ENCODE peak calls at places on chromosomes 16 and 17, in ten cellular contexts. C is uterus; I is CD8-positive, alpha-beta memory T cell; Y is cardiac muscle cell; R is aorta; F is heart right ventricle; D is IMR-90; G is GM12878; Z is heart left ventricle; U is right cardiac atrium. H is an unnamed sample.

GRCh38 chr17:39739020-39739884 is 1.5 kb downstream of the GRB7 start:
- DNase-seq in C (peak; percentile 69), I (no peak), Y (no peak), R (peak; percentile 53), F (no peak), D (no peak), G (no peak), Z (no peak), U (peak; percentile 66), H (no peak)

GRCh38 chr17:8994319-8994718 is 27.0 kb upstream of the NTN1 start:
- DNase-seq in C (peak; percentile 34), I (peak; percentile 27), Y (peak; percentile 58), R (peak; percentile 80), F (peak; percentile 41), D (peak; percentile 23), G (peak; percentile 34), Z (peak; percentile 29), U (peak; percentile 82), H (peak; percentile 52)

GRCh38 chr17:16352838-16353701 is at the start of gene CENPV:
- DNase-seq in C (peak; percentile 48), I (peak; percentile 58), Y (peak; percentile 53), R (peak; percentile 50), F (no peak), D (peak; percentile 34), G (no peak), Z (peak; percentile 29), U (peak; percentile 71), H (peak; percentile 43)

GRCh38 chr17:77312786-77313599 is 172.2 kb downstream of the SEC14L1 start:
- DNase-seq in C (peak; percentile 65), I (no peak), Y (peak; percentile 90), R (peak; percentile 90), F (peak; percentile 62), D (peak; percentile 82), G (no peak), Z (peak; percentile 59), U (peak; percentile 92), H (peak; percentile 82)

GRCh38 chr16:24125199-24125598 is 130.9 kb upstream of the CACNG3 start:
- DNase-seq in C (no peak), I (no peak), Y (no peak), R (no peak), F (no peak), D (no peak), G (no peak), Z (no peak), U (no peak), H (no peak)

GRCh38 chr16:70395345-70395901 is 43.5 kb downstream of the ST3GAL2 start:
- DNase-seq in C (no peak), I (peak; percentile 44), Y (peak; percentile 56), R (peak; percentile 84), F (peak; percentile 59), D (peak; percentile 22), G (no peak), Z (peak; percentile 73), U (peak; percentile 86), H (peak; percentile 76)

GRCh38 chr17:76011951-76012350 is 11.3 kb downstream of the CDK3 start:
- DNase-seq in C (no peak), I (no peak), Y (no peak), R (no peak), F (no peak), D (no peak), G (no peak), Z (no peak), U (no peak), H (no peak)

GRCh38 chr16:50296807-50297206 is 30.5 kb downstream of the ADCY7 start:
- DNase-seq in C (no peak), I (no peak), Y (no peak), R (peak; percentile 37), F (no peak), D (no peak), G (no peak), Z (no peak), U (peak; percentile 19), H (no peak)

GRCh38 chr17:6753006-6753445 is 2.8 kb upstream of the XAF1 start:
- DNase-seq in C (peak; percentile 70), I (peak; percentile 25), Y (peak; percentile 94), R (peak; percentile 77), F (peak; percentile 82), D (peak; percentile 77), G (no peak), Z (peak; percentile 81), U (peak; percentile 81), H (peak; percentile 71)

GRCh38 chr17:1120596-1121441 is 59.0 kb downstream of the ABR start:
- DNase-seq in C (no peak), I (peak; percentile 13), Y (no peak), R (no peak), F (no peak), D (no peak), G (no peak), Z (no peak), U (no peak), H (no peak)

GRCh38 chr16:85248269-85248668 is 136.0 kb upstream of the CIBAR2 start:
- DNase-seq in C (no peak), I (no peak), Y (no peak), R (no peak), F (no peak), D (no peak), G (no peak), Z (no peak), U (no peak), H (no peak)

GRCh38 chr17:75240394-75241142 is 20.8 kb downstream of the GGA3 start:
- DNase-seq in C (no peak), I (no peak), Y (peak; percentile 40), R (no peak), F (no peak), D (peak; percentile 20), G (no peak), Z (no peak), U (peak; percentile 66), H (peak; percentile 26)

GRCh38 chr16:2968368-2968737 is 795 bp upstream of the PAQR4 start:
- DNase-seq in C (no peak), I (no peak), Y (no peak), R (peak; percentile 53), F (no peak), D (no peak), G (no peak), Z (no peak), U (no peak), H (no peak)

GRCh38 chr16:60346256-60346655 is 1612.1 kb upstream of the GOT2 start:
- DNase-seq in C (no peak), I (no peak), Y (no peak), R (no peak), F (no peak), D (no peak), G (no peak), Z (no peak), U (no peak), H (no peak)

GRCh38 chr16:59665618-59666220 is 931.6 kb upstream of the GOT2 start:
- DNase-seq in C (no peak), I (no peak), Y (no peak), R (no peak), F (no peak), D (no peak), G (no peak), Z (no peak), U (no peak), H (no peak)

DNA sequence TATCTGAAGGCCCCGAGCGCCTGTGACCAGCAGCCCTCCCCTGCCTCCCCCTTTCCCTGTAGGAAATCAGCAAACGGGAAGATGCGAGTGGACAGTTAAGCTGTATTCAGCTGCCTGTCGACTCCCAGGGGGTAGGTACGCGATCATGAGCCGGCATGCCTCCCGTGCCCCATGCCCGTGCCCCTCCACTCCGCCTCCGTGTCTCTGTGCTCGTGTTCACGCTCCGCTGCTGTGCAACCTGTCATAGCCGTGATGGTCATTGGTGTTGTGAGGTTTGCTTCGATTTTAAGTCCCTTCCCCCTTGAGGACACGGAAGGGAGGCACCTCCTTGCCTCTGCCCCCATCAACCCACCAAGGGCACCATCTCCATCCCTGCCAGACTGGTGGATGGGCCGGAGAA is 34.4 kb downstream of the CACNA1G start:
- DNase-seq in C (no peak), I (no peak), Y (no peak), R (no peak), F (no peak), D (no peak), G (no peak), Z (no peak), U (peak; percentile 57), H (no peak)
- H3K27me3 ChIP-seq in C (no peaks in the 10 kb centered on the region), I (no peaks in the 10 kb centered on the region), Y (no peaks in the 10 kb centered on the region), R (no peaks in the 10 kb centered on the region), F (no peaks in the 10 kb centered on the region), D (peaks cover 29% of the 10 kb centered on the region), G (no peaks in the 10 kb centered on the region), Z (no peaks in the 10 kb centered on the region), U (no peaks in the 10 kb centered on the region), H (no peaks in the 10 kb centered on the region)

DNA sequence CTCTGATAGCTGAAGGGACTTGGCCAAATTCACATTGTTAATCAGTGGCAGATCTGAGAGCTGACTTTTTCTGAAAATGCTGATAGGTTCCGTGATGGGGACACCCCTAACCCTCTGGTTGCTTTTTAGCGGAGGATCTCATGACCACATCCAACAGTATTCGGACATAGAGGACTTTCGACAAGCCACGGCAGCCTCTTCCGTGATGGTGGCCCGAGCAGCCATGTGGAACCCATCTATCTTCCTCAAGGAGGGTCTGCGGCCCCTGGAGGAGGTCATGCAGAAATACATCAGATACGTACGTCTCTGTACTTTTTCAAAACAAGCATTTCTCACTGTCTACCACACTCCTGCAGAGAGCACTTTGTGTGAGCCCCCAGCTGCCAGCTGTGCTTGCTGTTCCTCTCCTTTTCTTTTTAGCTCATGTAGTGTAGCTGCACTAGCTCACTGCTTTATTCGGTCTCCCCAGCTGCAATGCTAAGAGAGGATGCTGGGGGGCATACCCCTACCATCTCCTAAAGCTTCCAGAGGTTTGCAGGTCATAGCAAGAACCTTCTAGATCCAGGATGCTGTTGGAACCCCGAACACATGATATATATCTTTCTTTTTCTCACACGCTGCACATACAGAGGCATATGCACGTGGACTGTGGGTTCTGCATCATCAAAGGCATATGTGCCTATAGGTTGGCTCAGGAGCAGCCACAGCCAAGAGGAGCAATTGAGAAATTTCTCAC is 14.2 kb upstream of the NFATC3 start:
- DNase-seq in C (no peak), I (no peak), Y (no peak), R (no peak), F (no peak), D (no peak), G (no peak), Z (no peak), U (no peak), H (no peak)
- H3K4me1 ChIP-seq in C (no peaks in the 10 kb centered on the region), I (peaks cover 79% of the 10 kb centered on the region), Y (no peaks in the 10 kb centered on the region), R (peaks cover 1% of the 10 kb centered on the region), F (peaks cover 23% of the 10 kb centered on the region), D (peaks cover 8% of the 10 kb centered on the region), G (peaks cover 43% of the 10 kb centered on the region), Z (peaks cover 4% of the 10 kb centered on the region), U (peaks cover 10% of the 10 kb centered on the region), H (peaks cover 39% of the 10 kb centered on the region)

GRCh38 chr17:36653374-36653773 is 52.0 kb downstream of the MRM1 start:
- DNase-seq in C (no peak), I (no peak), Y (no peak), R (no peak), F (no peak), D (no peak), G (no peak), Z (no peak), U (no peak), H (no peak)
- H3K27me3 ChIP-seq in C (no peaks in the 10 kb centered on the region), I (peaks cover 12% of the 10 kb centered on the region), Y (peaks cover 9% of the 10 kb centered on the region), R (no peaks in the 10 kb centered on the region), F (peaks cover 63% of the 10 kb centered on the region), D (peaks cover 60% of the 10 kb centered on the region), G (peaks cover 14% of the 10 kb centered on the region), Z (peaks cover 12% of the 10 kb centered on the region), U (no peaks in the 10 kb centered on the region), H (peaks cover 6% of the 10 kb centered on the region)

DNA sequence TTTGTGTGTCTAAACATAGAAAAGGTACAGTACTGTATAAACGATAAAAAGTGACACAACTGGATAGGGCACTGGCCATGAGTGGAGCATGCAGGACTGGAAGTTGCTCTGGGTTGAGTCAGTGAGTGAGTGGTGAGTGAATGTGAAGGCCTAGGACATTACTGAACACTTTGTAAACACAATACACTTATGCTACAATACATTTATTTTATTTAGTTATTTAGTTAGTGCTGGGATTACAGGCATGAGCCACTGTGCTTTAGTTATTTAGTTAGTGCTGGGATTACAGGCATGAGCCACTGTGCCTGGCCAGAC is 4.6 kb downstream of the CFAP20 start:
- DNase-seq in C (no peak), I (no peak), Y (no peak), R (no peak), F (no peak), D (peak; percentile 76), G (no peak), Z (no peak), U (no peak), H (no peak)
- H3K4me1 ChIP-seq in C (peaks cover 27% of the 10 kb centered on the region), I (peaks cover 53% of the 10 kb centered on the region), Y (peaks cover 64% of the 10 kb centered on the region), R (peaks cover 2% of the 10 kb centered on the region), F (peaks cover 89% of the 10 kb centered on the region), D (peaks cover 25% of the 10 kb centered on the region), G (peaks cover 21% of the 10 kb centered on the region), Z (peaks cover 51% of the 10 kb centered on the region), U (peaks cover 9% of the 10 kb centered on the region), H (peaks cover 43% of the 10 kb centered on the region)

H was measured in adrenal gland.